ENCODE peak calls at places on chromosomes 1 and 21, in six cellular contexts. T is ovary, A is sigmoid colon, L is K562, W is uterus, V is heart left ventricle. D is an unnamed sample.

GRCh38 chr1:22953392-22954141 is 19.1 kb downstream of the LACTBL1 start:
- DNase-seq in T (no peak), A (no peak), V (no peak), W (no peak), L (no peak), D (no peak)

GRCh38 chr21:43188712-43189151 is 19.9 kb downstream of the CRYAA start:
- DNase-seq in A (peak; percentile 86), V (no peak), L (no peak), W (peak; percentile 22), T (peak; percentile 10), D (no peak)

GRCh38 chr1:176017722-176018121 is 189.4 kb downstream of the COP1 start:
- DNase-seq in A (no peak), L (no peak), T (no peak), W (no peak), V (no peak), D (no peak)

GRCh38 chr1:23742670-23743286 is 493 bp upstream of the ELOA start:
- DNase-seq in T (no peak), L (no peak), V (no peak), A (peak; percentile 72), W (no peak), D (no peak)

GRCh38 chr1:86468501-86468977 is at the start of gene CLCA1:
- DNase-seq in A (no peak), V (no peak), L (peak; percentile 20), T (no peak), W (no peak), D (no peak)

GRCh38 chr21:25942145-25942544 is 207.4 kb downstream of the GABPA start:
- DNase-seq in A (no peak), W (no peak), T (no peak), L (no peak), V (no peak), D (no peak)

GRCh38 chr1:109197163-109198042 is 16.3 kb upstream of the SARS1 start:
- DNase-seq in L (peak; percentile 86), A (no peak), T (no peak), W (no peak), V (no peak), D (no peak)

GRCh38 chr1:23810818-23811420 is 10.4 kb upstream of the GALE start:
- DNase-seq in L (peak; percentile 83), A (no peak), V (no peak), W (no peak), T (no peak), D (no peak)

GRCh38 chr1:200184196-200184595 is 156.7 kb downstream of the NR5A2 start:
- DNase-seq in V (peak; percentile 89), W (no peak), A (peak; percentile 84), T (no peak), L (no peak), D (peak; percentile 82)

GRCh38 chr1:3468236-3469103 is 14.0 kb downstream of the ARHGEF16 start:
- DNase-seq in V (peak; percentile 22), T (no peak), A (peak; percentile 66), W (no peak), L (no peak), D (no peak)

GRCh38 chr1:164628758-164629157 is 69.8 kb downstream of the PBX1 start:
- DNase-seq in L (no peak), T (no peak), V (no peak), W (no peak), A (no peak), D (no peak)

GRCh38 chr1:174222166-174222949 is 63.0 kb downstream of the RABGAP1L start:
- DNase-seq in W (no peak), A (no peak), T (no peak), L (no peak), V (no peak), D (no peak)

GRCh38 chr1:161068306-161069200 is 1.1 kb downstream of the ARHGAP30 start:
- DNase-seq in V (peak; percentile 75), T (no peak), W (no peak), A (peak; percentile 80), L (peak; percentile 59), D (peak; percentile 69)

GRCh38 chr1:171596705-171597104 is 25.3 kb upstream of the MYOCOS start:
- DNase-seq in W (no peak), V (no peak), L (no peak), T (no peak), A (no peak), D (no peak)

GRCh38 chr1:210222288-210223006 is 10.1 kb upstream of the SERTAD4 start:
- DNase-seq in W (no peak), T (no peak), V (no peak), L (no peak), A (no peak), D (no peak)

GRCh38 chr1:116374340-116375164 is 1.5 kb downstream of the ATP1A1 start:
- DNase-seq in W (no peak), L (peak; percentile 34), A (no peak), V (peak; percentile 34), T (no peak), D (no peak)
- TF ChIP-seq POLR2A in W (no peak), L (no peak), A (no peak), V (no peak), T (no peak), D (no peak)

DNA sequence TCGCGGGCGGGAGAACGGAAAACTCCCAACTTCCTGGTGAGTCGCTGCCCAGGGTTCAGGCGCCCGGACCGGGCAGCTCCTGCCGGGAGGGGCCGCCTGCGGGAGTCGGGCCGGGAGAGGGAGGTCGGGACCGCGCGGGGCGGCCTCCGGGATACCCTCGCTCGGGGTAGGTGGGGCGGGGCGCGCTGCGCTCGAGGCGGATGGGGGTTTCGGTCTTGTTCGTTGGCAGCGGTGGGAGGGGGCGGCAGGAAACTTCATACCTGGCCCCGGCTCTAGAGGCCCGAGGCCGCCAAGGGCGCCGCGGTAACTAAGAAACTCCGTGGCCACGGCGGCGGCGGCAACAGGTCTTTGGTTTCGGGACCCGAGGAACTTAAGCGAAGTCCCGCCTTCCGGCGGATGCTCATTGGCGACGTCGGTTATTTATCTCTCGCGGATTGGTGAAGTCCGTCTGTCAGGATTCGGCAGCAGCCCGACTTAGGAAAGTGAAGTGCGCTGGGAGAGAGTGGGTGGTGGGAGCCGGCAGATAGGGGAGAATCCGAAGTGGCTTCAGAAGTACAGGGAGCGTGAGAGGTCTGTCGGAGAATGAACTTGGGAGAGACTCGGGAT is 546 bp downstream of the NEK7 start:
- DNase-seq in T (peak; percentile 89), W (peak; percentile 86), A (peak; percentile 94), L (peak; percentile 96), V (peak; percentile 93), D (peak; percentile 93)
- TF ChIP-seq POLR2A in T (peak; percentile 28), W (peak; percentile 15), A (peak; percentile 55), L (no peak), V (peak; percentile 62), D (peak; percentile 16)

GRCh38 chr1:43541141-43541540 is 10.5 kb downstream of the PTPRF start:
- DNase-seq in V (no peak), A (no peak), T (peak; percentile 2), L (no peak), W (no peak), D (peak; percentile 44)

GRCh38 chr1:43540653-43541071 is 10.0 kb downstream of the PTPRF start:
- DNase-seq in T (peak; percentile 71), V (no peak), A (no peak), L (no peak), W (peak; percentile 85), D (peak; percentile 71)

GRCh38 chr1:43543567-43543966 is 12.9 kb downstream of the PTPRF start:
- DNase-seq in W (no peak), A (no peak), T (no peak), L (no peak), V (no peak), D (no peak)

GRCh38 chr1:43542515-43543458 is 12.1 kb downstream of the PTPRF start:
- DNase-seq in T (no peak), V (no peak), A (no peak), W (no peak), L (no peak), D (no peak)

GRCh38 chr1:43541721-43542401 is 11.2 kb downstream of the PTPRF start:
- DNase-seq in T (peak; percentile 67), W (peak; percentile 76), V (peak; percentile 86), A (peak; percentile 94), L (no peak), D (peak; percentile 95)
- TF ChIP-seq POLR2A in T (no peak), W (no peak), V (no peak), A (no peak), L (no peak), D (no peak)

GRCh38 chr1:19484793-19485361 is 462 bp downstream of the CAPZB start:
- DNase-seq in W (no peak), T (no peak), L (peak; percentile 36), A (peak; percentile 76), V (no peak), D (no peak)
- TF ChIP-seq POLR2A in W (no peak), T (peak; percentile 18), L (no peak), A (no peak), V (no peak), D (no peak)

D was measured in right lobe of liver.